ENCODE peak calls at places on chromosome 20, in five cellular contexts. R, B, C, S and X are unnamed samples.

GRCh38 chr20:20706285-20706684 is 6.2 kb downstream of the RALGAPA2 start:
- DNase-seq in R (no peak), B (no peak), C (no peak), S (no peak), X (no peak)

GRCh38 chr20:57881466-57882405 is 171.9 kb upstream of the PMEPA1 start:
- DNase-seq in R (no peak), B (no peak), C (no peak), S (no peak), X (no peak)

GRCh38 chr20:13325033-13325432 is 104.0 kb downstream of the ISM1 start:
- DNase-seq in R (no peak), B (no peak), C (no peak), S (peak; percentile 32), X (peak; percentile 35)

GRCh38 chr20:3133156-3133555 is 26.5 kb downstream of the FASTKD5 start:
- DNase-seq in R (no peak), B (no peak), C (no peak), S (no peak), X (no peak)

GRCh38 chr20:62277253-62277652 is 25.5 kb upstream of the ADRM1 start:
- DNase-seq in R (no peak), B (no peak), C (no peak), S (no peak), X (no peak)

GRCh38 chr20:44805991-44806729 is 4.2 kb downstream of the RIMS4 start:
- DNase-seq in R (peak; percentile 16), B (no peak), C (no peak), S (no peak), X (no peak)

GRCh38 chr20:59073582-59073981 is 31.0 kb upstream of the PRELID3B start:
- DNase-seq in R (no peak), B (no peak), C (no peak), S (no peak), X (no peak)

GRCh38 chr20:62832212-62832922 is 15.5 kb downstream of the COL9A3 start:
- DNase-seq in R (peak; percentile 57), B (no peak), C (no peak), S (no peak), X (peak; percentile 47)

GRCh38 chr20:22763257-22763906 is 179.0 kb upstream of the FOXA2 start:
- DNase-seq in R (no peak), B (no peak), C (no peak), S (peak; percentile 51), X (no peak)

GRCh38 chr20:50322703-50323131 is 132.1 kb downstream of the CEBPB start:
- DNase-seq in R (no peak), B (no peak), C (no peak), S (no peak), X (no peak)

GRCh38 chr20:50323209-50323608 is 132.6 kb downstream of the CEBPB start:
- DNase-seq in R (no peak), B (no peak), C (no peak), S (no peak), X (no peak)

GRCh38 chr20:50321797-50322480 is 131.3 kb downstream of the CEBPB start:
- DNase-seq in R (no peak), B (no peak), C (no peak), S (no peak), X (no peak)

GRCh38 chr20:50320005-50320909 is 129.6 kb downstream of the CEBPB start:
- DNase-seq in R (no peak), B (no peak), C (no peak), S (no peak), X (no peak)

GRCh38 chr20:50320910-50321796 is 130.5 kb downstream of the CEBPB start:
- DNase-seq in R (peak; percentile 96), B (peak; percentile 30), C (peak; percentile 90), S (peak; percentile 74), X (peak; percentile 66)
- TF ChIP-seq POLR2A in R (peak; percentile 87), B (peak; percentile 63), C (peak; percentile 37), S (no peak), X (no peak)

DNA sequence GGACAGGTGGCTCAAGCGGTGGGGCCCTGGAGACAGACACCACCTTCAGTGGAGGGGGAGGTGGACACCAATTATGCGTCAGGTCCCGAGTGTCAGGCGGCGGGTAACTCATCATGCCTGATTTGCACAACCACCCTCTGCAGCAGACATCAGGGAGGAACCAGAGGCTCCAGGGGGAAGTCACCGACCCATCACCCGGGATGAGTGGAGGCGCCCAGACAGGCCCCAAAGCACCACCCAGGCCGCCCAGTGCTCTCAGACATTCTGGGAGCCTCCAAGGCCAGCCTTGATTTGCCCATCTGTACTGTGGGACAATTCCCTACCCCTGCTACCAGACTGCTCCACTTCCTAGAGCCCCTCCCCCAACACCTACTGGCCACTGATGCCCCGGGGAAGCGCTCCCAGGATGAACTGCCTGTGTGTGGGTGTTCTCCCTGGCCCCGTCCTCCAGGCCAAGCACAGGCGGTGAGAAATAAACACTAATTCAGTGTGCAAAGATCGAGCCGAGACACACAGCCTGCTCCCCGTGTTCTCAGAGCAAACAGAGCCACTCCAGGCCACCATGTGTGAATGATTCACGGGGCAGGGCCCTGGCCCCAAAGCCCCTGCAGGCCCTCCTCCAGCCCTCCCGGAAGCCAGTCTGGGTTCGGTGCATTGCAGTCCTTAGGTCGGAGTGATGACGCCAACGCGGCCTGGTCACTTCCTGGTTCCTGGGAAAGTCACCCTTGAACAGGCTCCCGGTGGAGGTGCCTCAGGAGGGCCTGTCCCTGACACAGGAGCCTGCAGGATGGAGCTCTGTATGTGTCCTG is 107.2 kb downstream of the ASXL1 start:
- DNase-seq in R (peak; percentile 80), B (no peak), C (no peak), S (peak; percentile 88), X (no peak)
- TF ChIP-seq POLR2A in R (no peak), B (no peak), C (no peak), S (peak; percentile 36), X (no peak)

GRCh38 chr20:5126512-5127203 is at the start of gene CDS2:
- DNase-seq in R (peak; percentile 100), B (peak; percentile 99), C (peak; percentile 94), S (peak; percentile 100), X (peak; percentile 99)
- TF ChIP-seq POLR2A in R (peak; percentile 88), B (peak; percentile 93), C (peak; percentile 86), S (peak; percentile 19), X (peak; percentile 75)

GRCh38 chr20:17530716-17531536 is at the start of gene BFSP1:
- DNase-seq in R (peak; percentile 71), B (no peak), C (peak; percentile 43), S (peak; percentile 72), X (peak; percentile 63)
- TF ChIP-seq POLR2A in R (peak; percentile 38), B (no peak), C (peak; percentile 52), S (peak; percentile 41), X (peak; percentile 46)

GRCh38 chr20:1896859-1897258 is 1.7 kb downstream of the SIRPA start:
- DNase-seq in R (no peak), B (no peak), C (no peak), S (no peak), X (no peak)

GRCh38 chr20:1894471-1894950 is 696 bp upstream of the SIRPA start:
- DNase-seq in R (no peak), B (no peak), C (peak; percentile 59), S (peak; percentile 73), X (peak; percentile 32)

GRCh38 chr20:1895674-1896496 is 678 bp downstream of the SIRPA start:
- DNase-seq in R (no peak), B (no peak), C (no peak), S (peak; percentile 29), X (no peak)

GRCh38 chr20:1893721-1894470 is 1.3 kb upstream of the SIRPA start:
- DNase-seq in R (peak; percentile 77), B (no peak), C (no peak), S (no peak), X (no peak)

GRCh38 chr20:1894951-1895673 is at the start of gene SIRPA:
- DNase-seq in R (peak; percentile 76), B (no peak), C (peak; percentile 89), S (peak; percentile 66), X (peak; percentile 8)
- TF ChIP-seq POLR2A in R (peak; percentile 57), B (peak; percentile 16), C (peak; percentile 61), S (no peak), X (no peak)